ENCODE peak calls at places on chromosome 6, in seven cellular contexts. One of them, this sample, is unnamed.

GRCh38 chr6:15663057-15663638 is 320 bp upstream of the DTNBP1 start:
- DNase-seq in GF-D8: peak
- DNase-seq in epithelial cell of esophagus: peak
- DNase-seq in HS-27A: peak
- DNase-seq in stomach: no peak
- DNase-seq in chondrocyte: no peak
- DNase-seq in fibroblast of lung: peak
- DNase-seq in this sample: no peak

GRCh38 chr6:53295176-53295575 is 53.6 kb downstream of the ELOVL5 start:
- DNase-seq in epithelial cell of esophagus: no peak
- DNase-seq in HS-27A: no peak
- DNase-seq in GF-D8: no peak
- DNase-seq in chondrocyte: no peak
- DNase-seq in stomach: no peak
- DNase-seq in fibroblast of lung: peak
- DNase-seq in this sample: no peak

GRCh38 chr6:89494131-89494793 is 61.3 kb downstream of the ANKRD6 start:
- DNase-seq in chondrocyte: no peak
- DNase-seq in HS-27A: no peak
- DNase-seq in fibroblast of lung: no peak
- DNase-seq in GF-D8: no peak
- DNase-seq in epithelial cell of esophagus: no peak
- DNase-seq in stomach: no peak
- DNase-seq in this sample: no peak

GRCh38 chr6:161346717-161347504 is 73.0 kb upstream of the AGPAT4 start:
- DNase-seq in GF-D8: no peak
- DNase-seq in stomach: no peak
- DNase-seq in HS-27A: no peak
- DNase-seq in fibroblast of lung: no peak
- DNase-seq in epithelial cell of esophagus: peak
- DNase-seq in chondrocyte: no peak
- DNase-seq in this sample: no peak

GRCh38 chr6:14857501-14857900 is 388.4 kb upstream of the JARID2 start:
- DNase-seq in fibroblast of lung: no peak
- DNase-seq in HS-27A: no peak
- DNase-seq in epithelial cell of esophagus: no peak
- DNase-seq in stomach: peak
- DNase-seq in GF-D8: no peak
- DNase-seq in chondrocyte: no peak
- DNase-seq in this sample: no peak

GRCh38 chr6:53894086-53894485 is 99.3 kb downstream of the LRRC1 start:
- DNase-seq in fibroblast of lung: peak
- DNase-seq in GF-D8: no peak
- DNase-seq in stomach: no peak
- DNase-seq in HS-27A: no peak
- DNase-seq in epithelial cell of esophagus: peak
- DNase-seq in chondrocyte: no peak
- DNase-seq in this sample: no peak

GRCh38 chr6:118206221-118206620 is 299.2 kb downstream of the SLC35F1 start:
- DNase-seq in HS-27A: no peak
- DNase-seq in epithelial cell of esophagus: no peak
- DNase-seq in fibroblast of lung: no peak
- DNase-seq in GF-D8: no peak
- DNase-seq in stomach: no peak
- DNase-seq in chondrocyte: no peak
- DNase-seq in this sample: no peak

GRCh38 chr6:28884423-28885148 is 39.2 kb downstream of the TRIM27 start:
- DNase-seq in chondrocyte: no peak
- DNase-seq in fibroblast of lung: no peak
- DNase-seq in GF-D8: no peak
- DNase-seq in HS-27A: no peak
- DNase-seq in epithelial cell of esophagus: no peak
- DNase-seq in stomach: no peak
- DNase-seq in this sample: no peak

GRCh38 chr6:138371720-138372119 is 6.0 kb upstream of the SMIM28 start:
- DNase-seq in epithelial cell of esophagus: no peak
- DNase-seq in GF-D8: no peak
- DNase-seq in chondrocyte: no peak
- DNase-seq in HS-27A: no peak
- DNase-seq in stomach: no peak
- DNase-seq in fibroblast of lung: no peak
- DNase-seq in this sample: no peak

GRCh38 chr6:132257561-132257960 is 143.7 kb downstream of the MOXD1 start:
- DNase-seq in HS-27A: no peak
- DNase-seq in GF-D8: no peak
- DNase-seq in epithelial cell of esophagus: peak
- DNase-seq in chondrocyte: no peak
- DNase-seq in stomach: peak
- DNase-seq in fibroblast of lung: no peak
- DNase-seq in this sample: no peak

GRCh38 chr6:36235309-36235708 is 34.6 kb upstream of the PNPLA1 start:
- DNase-seq in fibroblast of lung: no peak
- DNase-seq in epithelial cell of esophagus: no peak
- DNase-seq in GF-D8: no peak
- DNase-seq in HS-27A: no peak
- DNase-seq in chondrocyte: no peak
- DNase-seq in stomach: peak
- DNase-seq in this sample: no peak

This sample was measured in ureter.